ENCODE peak calls at places on chromosomes 5 and 9, in five cellular contexts. W is AG04449, M is PC-9, D is MM.1S, O is H7. Q is an unnamed sample.

GRCh38 chr9:2132484-2133082 is 117.4 kb downstream of the SMARCA2 start:
- DNase-seq in M (no peak), O (peak), W (no peak), D (peak), Q (peak)

GRCh38 chr5:154707641-154708040 is 47.5 kb upstream of the LARP1 start:
- DNase-seq in O (no peak), W (no peak), D (no peak), M (no peak), Q (no peak)

GRCh38 chr5:57368010-57368409 is 114.6 kb downstream of the ACTBL2 start:
- DNase-seq in M (no peak), W (no peak), D (no peak), O (no peak), Q (peak)

GRCh38 chr5:52632281-52632680 is 155.4 kb upstream of the ITGA1 start:
- DNase-seq in D (no peak), O (no peak), W (no peak), M (no peak), Q (no peak)

GRCh38 chr9:107711528-107711927 is 222.0 kb upstream of the KLF4 start:
- DNase-seq in O (no peak), D (no peak), M (peak), W (peak), Q (peak)

GRCh38 chr9:72390896-72391295 is 25.9 kb upstream of the ZFAND5 start:
- DNase-seq in D (no peak), W (no peak), M (no peak), O (no peak), Q (no peak)

GRCh38 chr5:42811591-42812392 is at the start of gene SELENOP:
- DNase-seq in W (no peak), O (peak), M (peak), D (peak), Q (no peak)

GRCh38 chr9:2427016-2427891 is 194.3 kb upstream of the VLDLR start:
- DNase-seq in O (no peak), D (no peak), W (no peak), M (peak), Q (no peak)

GRCh38 chr5:170302729-170303501 is 5.3 kb upstream of the LCP2 start:
- DNase-seq in M (no peak), D (peak), W (no peak), O (peak), Q (no peak)

GRCh38 chr5:139966856-139967255 is 76.2 kb downstream of the NRG2 start:
- DNase-seq in D (no peak), W (no peak), M (no peak), O (peak), Q (no peak)

GRCh38 chr9:119961774-119962408 is 592.7 kb upstream of the BRINP1 start:
- DNase-seq in W (no peak), M (no peak), O (peak), D (no peak), Q (no peak)

GRCh38 chr9:105187781-105188180 is 56.7 kb upstream of the SLC44A1 start:
- DNase-seq in W (peak), D (no peak), M (peak), O (no peak), Q (peak)

GRCh38 chr5:147464211-147464610 is 45.7 kb downstream of the DPYSL3 start:
- DNase-seq in W (no peak), D (peak), M (no peak), O (peak), Q (no peak)

GRCh38 chr9:89482950-89483349 is 15.0 kb downstream of the SEMA4D start:
- DNase-seq in D (no peak), M (no peak), W (no peak), O (no peak), Q (no peak)

GRCh38 chr5:33227247-33227646 is 213.5 kb upstream of the TARS1 start:
- DNase-seq in O (no peak), M (no peak), D (no peak), W (no peak), Q (no peak)

GRCh38 chr5:64603676-64604075 is 86.6 kb upstream of the SHISAL2B start:
- DNase-seq in M (no peak), D (no peak), O (no peak), W (peak), Q (no peak)

DNA sequence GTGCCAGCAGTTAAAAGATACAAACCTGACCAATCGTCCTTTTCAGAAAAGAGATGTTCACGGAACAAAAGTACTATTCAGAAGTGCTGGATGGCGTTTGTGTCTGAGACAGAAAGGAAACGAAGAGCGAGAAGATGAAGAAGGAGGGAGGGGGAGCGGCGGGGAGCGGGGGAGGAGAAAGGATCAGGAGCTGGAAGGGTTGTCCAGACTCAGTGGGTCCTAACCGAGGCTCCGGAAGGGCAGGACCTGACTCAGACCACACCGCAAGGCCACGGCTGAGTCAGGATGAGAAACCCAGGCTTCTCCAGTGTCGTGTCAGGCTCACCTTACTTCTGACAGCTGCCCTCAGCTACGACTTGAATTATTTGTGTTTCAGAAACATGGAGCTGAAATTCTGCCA is 46.2 kb downstream of the PAX5 start:
- DNase-seq in W (no peak), O (peak), M (no peak), D (no peak), Q (no peak)
- H3K4me3 ChIP-seq in W (no peak), O (no peak), M (no peak), D (no peak), Q (no peak)

DNA sequence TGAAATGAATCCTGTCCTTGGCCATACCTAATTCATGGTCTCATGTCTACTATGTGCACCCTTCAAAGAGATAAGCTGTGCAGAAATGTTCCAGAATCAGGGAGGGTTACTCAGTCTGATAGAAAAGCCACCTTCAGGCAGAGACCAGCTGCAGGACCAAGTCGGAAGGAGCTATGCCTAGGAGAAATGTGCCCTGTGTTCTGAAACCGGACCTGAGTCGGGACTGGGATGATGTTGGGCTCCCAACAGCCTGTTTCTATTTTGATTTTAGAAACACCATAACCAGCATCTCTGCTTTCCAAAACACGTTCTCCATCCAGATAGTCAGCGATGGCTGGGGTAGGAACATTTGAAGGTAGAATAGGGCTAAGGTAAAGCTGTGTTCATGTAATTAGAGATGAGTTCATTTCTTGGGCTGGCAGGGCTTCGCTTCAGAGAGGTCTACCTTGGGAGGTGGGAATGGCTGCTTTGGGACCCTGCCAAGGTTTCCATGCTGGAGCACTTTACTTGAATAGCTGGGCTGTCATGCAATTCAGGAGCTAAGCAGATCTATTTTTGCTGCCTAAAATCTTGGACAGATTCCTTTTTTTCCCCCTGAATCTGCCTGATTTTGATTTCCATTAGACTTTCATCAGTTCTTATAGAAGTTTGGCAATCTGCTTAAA is 2.8 kb downstream of the ADCY2 start:
- DNase-seq in D (no peak), O (no peak), M (no peak), W (no peak), Q (no peak)
- H3K4me3 ChIP-seq in D (no peak), O (peak), M (no peak), W (no peak), Q (no peak)

GRCh38 chr9:129332581-129332980 is 154.5 kb upstream of the IER5L start:
- DNase-seq in O (no peak), M (no peak), W (no peak), D (no peak), Q (no peak)

GRCh38 chr9:129333961-129334743 is 156.1 kb upstream of the IER5L start:
- DNase-seq in D (no peak), O (peak), M (peak), W (peak), Q (peak)

GRCh38 chr9:129334744-129335080 is 156.7 kb upstream of the IER5L start:
- DNase-seq in W (no peak), O (no peak), M (no peak), D (no peak), Q (no peak)

GRCh38 chr9:129331772-129332512 is 153.9 kb upstream of the IER5L start:
- DNase-seq in W (no peak), D (no peak), M (no peak), O (no peak), Q (no peak)

DNA sequence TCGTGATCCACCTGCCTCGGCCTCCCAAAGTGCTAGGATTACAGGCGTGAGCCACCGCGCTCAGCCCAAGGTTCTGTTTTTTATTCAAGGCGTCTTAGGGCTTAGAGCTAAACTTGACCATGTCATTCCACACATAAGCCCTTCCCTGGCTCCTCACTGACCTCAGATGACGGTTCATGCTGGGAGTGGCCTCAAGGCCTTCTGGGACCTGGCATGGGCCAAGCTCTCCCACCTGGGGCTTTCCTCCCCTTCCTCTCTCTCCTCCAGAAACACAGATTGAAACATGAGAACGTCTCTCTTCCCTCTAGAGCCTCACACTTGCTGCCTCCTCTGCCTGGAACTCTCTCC is 155.5 kb upstream of the IER5L start:
- DNase-seq in O (peak), M (peak), W (no peak), D (no peak), Q (no peak)
- H3K4me3 ChIP-seq in O (peak), M (peak), W (peak), D (no peak), Q (no peak)

GRCh38 chr9:130972957-130973685 is 34.1 kb upstream of the FIBCD1 start:
- DNase-seq in D (no peak), O (peak), M (no peak), W (no peak), Q (no peak)
- H3K4me3 ChIP-seq in D (no peak), O (no peak), M (no peak), W (no peak), Q (no peak)

DNA sequence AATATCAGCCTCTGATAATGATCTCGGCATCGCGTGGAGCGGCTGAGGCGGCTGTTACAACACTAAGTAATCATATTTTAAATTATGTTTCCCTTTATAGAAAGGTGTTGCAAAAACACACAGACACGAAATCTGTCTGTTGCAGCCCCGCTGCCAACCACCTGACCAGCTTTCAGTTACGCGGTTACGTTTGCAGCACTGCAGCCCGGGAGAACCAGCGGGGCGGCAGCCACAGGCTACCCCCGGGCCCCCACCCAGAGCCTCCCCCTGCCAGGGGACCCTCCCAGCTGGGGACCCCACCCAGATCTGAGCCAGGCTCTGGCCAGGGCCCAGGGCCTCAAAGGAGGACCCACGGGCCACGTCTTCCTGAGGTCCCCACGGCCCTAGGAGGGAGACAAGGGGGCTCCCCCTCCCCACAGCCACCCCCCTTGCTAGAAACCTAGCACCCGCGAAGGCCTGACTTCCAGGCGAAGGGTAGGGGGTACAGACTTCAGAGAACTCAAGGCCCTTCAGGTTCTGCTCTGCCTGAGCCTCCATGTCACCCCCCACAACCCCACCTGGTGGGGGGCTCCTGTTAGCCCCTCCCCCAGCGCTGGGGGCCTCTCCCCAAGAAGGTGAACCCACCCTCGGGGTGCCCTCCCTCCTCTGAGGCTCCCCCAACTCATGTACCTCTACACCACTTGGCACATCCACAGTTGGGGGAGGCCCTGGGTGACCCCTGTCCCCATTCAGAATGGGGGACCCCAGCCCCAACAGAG is 6.0 kb downstream of the NACC2 start:
- DNase-seq in O (peak), M (no peak), W (no peak), D (no peak), Q (no peak)
- H3K4me3 ChIP-seq in O (no peak), M (no peak), W (no peak), D (no peak), Q (no peak)

GRCh38 chr9:133609311-133610098 is at the start of gene FAM163B:
- DNase-seq in M (no peak), W (no peak), D (no peak), O (peak), Q (no peak)
- H3K4me3 ChIP-seq in M (no peak), W (no peak), D (no peak), O (peak), Q (no peak)

Q was measured in AG09309.